ENCODE peak calls at places on chromosome 3, in six cellular contexts. C is stimulated activated CD8-positive, alpha-beta memory T cell treated with anti-CD3 and anti-CD28 coated beads, Interleukin-7, amount 100 ng/mL, for 1 hour; Z is ACHN; I is HCEC 1CT; N is heart right ventricle; B is KBM-7. S is an unnamed sample.

GRCh38 chr3:16090711-16091110 is 83.8 kb upstream of the GALNT15 start:
- DNase-seq in C (no peak), Z (no peak), I (no peak), N (no peak), B (no peak), S (no peak)

GRCh38 chr3:195020185-195020584 is 250.8 kb downstream of the XXYLT1 start:
- DNase-seq in C (no peak), Z (no peak), I (no peak), N (no peak), B (no peak), S (no peak)

GRCh38 chr3:98699132-98699531 is 64.0 kb upstream of the ST3GAL6 start:
- DNase-seq in C (no peak), Z (no peak), I (peak; percentile 30), N (no peak), B (no peak), S (no peak)

GRCh38 chr3:14652-15051 is 181.9 kb upstream of the CHL1 start:
- DNase-seq in C (no peak), Z (no peak), I (no peak), N (no peak), B (no peak), S (no peak)

GRCh38 chr3:105610473-105610872 is 243.8 kb downstream of the ALCAM start:
- DNase-seq in C (no peak), Z (no peak), I (no peak), N (no peak), B (no peak), S (no peak)

GRCh38 chr3:71599416-71599815 is 15.9 kb upstream of the FOXP1 start:
- DNase-seq in C (no peak), Z (no peak), I (no peak), N (no peak), B (no peak), S (no peak)

GRCh38 chr3:53880396-53881345 is 1.3 kb downstream of the ACTR8 start:
- DNase-seq in C (no peak), Z (peak; percentile 20), I (peak; percentile 13), N (no peak), B (no peak), S (no peak)

GRCh38 chr3:124118397-124118796 is 126.5 kb upstream of the ROPN1 start:
- DNase-seq in C (no peak), Z (no peak), I (peak; percentile 39), N (no peak), B (no peak), S (no peak)

GRCh38 chr3:6994081-6994668 is 133.3 kb downstream of the GRM7 start:
- DNase-seq in C (no peak), Z (peak; percentile 24), I (no peak), N (no peak), B (peak; percentile 10), S (no peak)

GRCh38 chr3:135229018-135229495 is 434.0 kb downstream of the EPHB1 start:
- DNase-seq in C (no peak), Z (no peak), I (no peak), N (peak; percentile 18), B (no peak), S (no peak)

GRCh38 chr3:4994823-4995499 is 15.7 kb downstream of the BHLHE40 start:
- DNase-seq in C (no peak), Z (peak; percentile 89), I (peak; percentile 87), N (peak; percentile 77), B (no peak), S (no peak)

GRCh38 chr3:34260266-34260990 is 462.0 kb downstream of the PDCD6IP start:
- DNase-seq in C (no peak), Z (peak; percentile 33), I (no peak), N (peak; percentile 59), B (peak; percentile 36), S (peak; percentile 50)

GRCh38 chr3:39705351-39705900 is 104.0 kb upstream of the MYRIP start:
- DNase-seq in C (no peak), Z (no peak), I (no peak), N (no peak), B (no peak), S (no peak)

GRCh38 chr3:159803444-159803843 is 185.2 kb upstream of the IL12A start:
- DNase-seq in C (no peak), Z (no peak), I (no peak), N (no peak), B (no peak), S (no peak)

GRCh38 chr3:149990423-149990953 is 19.8 kb upstream of the PFN2 start:
- DNase-seq in C (no peak), Z (no peak), I (no peak), N (no peak), B (no peak), S (no peak)

GRCh38 chr3:5252111-5252510 is 64.6 kb downstream of the EDEM1 start:
- DNase-seq in C (no peak), Z (no peak), I (no peak), N (no peak), B (no peak), S (no peak)

GRCh38 chr3:183844606-183845005 is 19.2 kb upstream of the MAP6D1 start:
- DNase-seq in C (no peak), Z (peak; percentile 45), I (peak; percentile 91), N (no peak), B (no peak), S (no peak)

GRCh38 chr3:98999675-99000074 is 98.2 kb upstream of the DCBLD2 start:
- DNase-seq in C (no peak), Z (no peak), I (no peak), N (no peak), B (no peak), S (no peak)

S was measured in lung.